ENCODE peak calls at places on chromosomes 6 and 20, in four cellular contexts. V is neural progenitor cell, N is aorta, A is NT2/D1. E is an unnamed sample.
A peak's percentile ranks its signal among the peaks of the same experiment; 100 is the strongest.

GRCh38 chr20:37796733-37797132 is 102.9 kb downstream of the CTNNBL1 start:
- DNase-seq in V (no peak), N (no peak), A (no peak), E (no peak)

GRCh38 chr20:56566621-56567020 is 33.6 kb downstream of the FAM209B start:
- DNase-seq in V (no peak), N (no peak), A (no peak), E (no peak)

GRCh38 chr6:2982464-2983121 is 11.2 kb upstream of the SERPINB6 start:
- DNase-seq in V (no peak), N (no peak), A (no peak), E (no peak)

GRCh38 chr6:109477184-109477583 is 5.8 kb downstream of the ZBTB24 start:
- DNase-seq in V (no peak), N (no peak), A (no peak), E (no peak)

GRCh38 chr6:134706153-134706552 is 243.7 kb downstream of the ALDH8A1 start:
- DNase-seq in V (peak; percentile 25), N (no peak), A (peak; percentile 55), E (no peak)

GRCh38 chr20:4161447-4162251 is 146.3 kb upstream of the RNF24 start:
- DNase-seq in V (no peak), N (peak; percentile 56), A (no peak), E (no peak)

GRCh38 chr20:39623584-39624234 is 661.6 kb downstream of the DHX35 start:
- DNase-seq in V (no peak), N (no peak), A (peak; percentile 9), E (peak; percentile 67)

GRCh38 chr6:133955582-133956412 is 2.8 kb downstream of the TBPL1 start:
- DNase-seq in V (no peak), N (no peak), A (no peak), E (no peak)

GRCh38 chr20:64037498-64038213 is 1.7 kb downstream of the C20orf204 start:
- DNase-seq in V (no peak), N (no peak), A (no peak), E (no peak)

GRCh38 chr6:37056439-37057127 is 51.1 kb downstream of the FGD2 start:
- DNase-seq in V (no peak), N (no peak), A (no peak), E (peak; percentile 48)

GRCh38 chr6:20205722-20206154 is 6.5 kb downstream of the MBOAT1 start:
- DNase-seq in V (no peak), N (no peak), A (no peak), E (no peak)

GRCh38 chr6:154549179-154549578 is 38.7 kb upstream of the CNKSR3 start:
- DNase-seq in V (no peak), N (no peak), A (no peak), E (no peak)

GRCh38 chr6:156650896-156651295 is 126.3 kb upstream of the ARID1B start:
- DNase-seq in V (no peak), N (no peak), A (no peak), E (no peak)

GRCh38 chr6:24547243-24547642 is 52.5 kb downstream of the ALDH5A1 start:
- DNase-seq in V (peak; percentile 67), N (no peak), A (no peak), E (peak; percentile 10)

GRCh38 chr6:17907467-17908229 is 79.8 kb downstream of the KIF13A start:
- DNase-seq in V (no peak), N (peak; percentile 77), A (no peak), E (peak; percentile 100)

GRCh38 chr20:24653306-24653705 is 183.9 kb downstream of the SYNDIG1 start:
- DNase-seq in V (no peak), N (no peak), A (no peak), E (peak; percentile 80)

GRCh38 chr6:6657085-6657819 is 68.7 kb downstream of the LY86 start:
- DNase-seq in V (no peak), N (no peak), A (no peak), E (no peak)

GRCh38 chr6:163293286-163293685 is 121.2 kb upstream of the QKI start:
- DNase-seq in V (no peak), N (no peak), A (no peak), E (no peak)

GRCh38 chr6:27865952-27866369 is 46.2 kb downstream of the OR2B2 start:
- DNase-seq in V (peak; percentile 58), N (no peak), A (peak; percentile 63), E (peak; percentile 49)

GRCh38 chr6:40551966-40552365 is 35.2 kb downstream of the LRFN2 start:
- DNase-seq in V (no peak), N (no peak), A (no peak), E (no peak)

GRCh38 chr20:4664691-4665360 is 56.9 kb upstream of the PRND start:
- DNase-seq in V (no peak), N (peak; percentile 61), A (no peak), E (peak; percentile 20)

GRCh38 chr6:62803094-62803493 is 408.2 kb upstream of the FKBP1C start:
- DNase-seq in V (no peak), N (no peak), A (no peak), E (no peak)

GRCh38 chr6:55918639-55919038 is 43.2 kb upstream of the BMP5 start:
- DNase-seq in V (no peak), N (no peak), A (no peak), E (peak; percentile 82)

GRCh38 chr6:89364586-89364985 is 12.1 kb upstream of the UBE2J1 start:
- DNase-seq in V (no peak), N (no peak), A (no peak), E (no peak)

GRCh38 chr6:169654590-169655391 is 47.0 kb downstream of the WDR27 start:
- DNase-seq in V (no peak), N (peak; percentile 87), A (no peak), E (no peak)

GRCh38 chr20:34090645-34091044 is 21.4 kb downstream of the EIF2S2 start:
- DNase-seq in V (no peak), N (no peak), A (no peak), E (no peak)

GRCh38 chr6:149727793-149728498 is 10.0 kb upstream of the LATS1 start:
- DNase-seq in V (no peak), N (no peak), A (no peak), E (no peak)

GRCh38 chr6:82363368-82364086 is at the start of gene TPBG:
- DNase-seq in V (peak; percentile 94), N (peak; percentile 67), A (peak; percentile 67), E (peak; percentile 87)

GRCh38 chr6:133707456-133707855 is 181.5 kb upstream of the TCF21 start:
- DNase-seq in V (peak; percentile 11), N (no peak), A (no peak), E (peak; percentile 91)

GRCh38 chr6:169162968-169163903 is 90.4 kb downstream of the THBS2 start:
- DNase-seq in V (no peak), N (peak; percentile 88), A (no peak), E (peak; percentile 99)

GRCh38 chr6:88605271-88605670 is 358.1 kb downstream of the RNGTT start:
- DNase-seq in V (no peak), N (no peak), A (no peak), E (no peak)

GRCh38 chr6:82862543-82862942 is 203.1 kb downstream of the UBE3D start:
- DNase-seq in V (no peak), N (no peak), A (no peak), E (peak; percentile 38)

GRCh38 chr20:60232380-60232779 is 274.2 kb downstream of the CDH26 start:
- DNase-seq in V (no peak), N (no peak), A (no peak), E (no peak)

E was measured in GM23248.